ENCODE peak calls at places on chromosomes 11 and 22, in seven cellular contexts. One of them, this sample, is unnamed.

GRCh38 chr22:39773976-39774539 is 119.5 kb downstream of the ENTHD1 start:
- DNase-seq in EH: peak
- DNase-seq in left colon: no peak
- DNase-seq in stimulated activated naive CD8-positive, alpha-beta T cell treated with anti-CD3 and anti-CD28 coated beads, Interleukin-15, Interleukin-2, amounts not matched to agents 100 U/mL and 50 U/mL, for 24 hours: peak
- DNase-seq in NCI-H1105 treated with DMSO at 0.1 percent for 48 hours: no peak
- DNase-seq in aorta: no peak
- DNase-seq in A549: no peak
- DNase-seq in this sample: peak

GRCh38 chr22:24402460-24403192 is 24.8 kb upstream of the ADORA2A start:
- DNase-seq in EH: peak
- DNase-seq in left colon: peak
- DNase-seq in stimulated activated naive CD8-positive, alpha-beta T cell treated with anti-CD3 and anti-CD28 coated beads, Interleukin-15, Interleukin-2, amounts not matched to agents 100 U/mL and 50 U/mL, for 24 hours: no peak
- DNase-seq in NCI-H1105 treated with DMSO at 0.1 percent for 48 hours: peak
- DNase-seq in aorta: peak
- DNase-seq in A549: peak
- DNase-seq in this sample: peak

GRCh38 chr11:75100314-75100713 is 3.6 kb upstream of the OR2AT4 start:
- DNase-seq in EH: peak
- DNase-seq in left colon: no peak
- DNase-seq in stimulated activated naive CD8-positive, alpha-beta T cell treated with anti-CD3 and anti-CD28 coated beads, Interleukin-15, Interleukin-2, amounts not matched to agents 100 U/mL and 50 U/mL, for 24 hours: peak
- DNase-seq in NCI-H1105 treated with DMSO at 0.1 percent for 48 hours: no peak
- DNase-seq in aorta: no peak
- DNase-seq in A549: peak
- DNase-seq in this sample: peak

GRCh38 chr11:10743354-10744035 is 7.6 kb upstream of the CTR9 start:
- DNase-seq in EH: no peak
- DNase-seq in left colon: peak
- DNase-seq in stimulated activated naive CD8-positive, alpha-beta T cell treated with anti-CD3 and anti-CD28 coated beads, Interleukin-15, Interleukin-2, amounts not matched to agents 100 U/mL and 50 U/mL, for 24 hours: peak
- DNase-seq in NCI-H1105 treated with DMSO at 0.1 percent for 48 hours: no peak
- DNase-seq in aorta: no peak
- DNase-seq in A549: no peak
- DNase-seq in this sample: no peak

GRCh38 chr11:73894725-73895335 is 18.0 kb downstream of the PAAF1 start:
- DNase-seq in EH: peak
- DNase-seq in left colon: no peak
- DNase-seq in stimulated activated naive CD8-positive, alpha-beta T cell treated with anti-CD3 and anti-CD28 coated beads, Interleukin-15, Interleukin-2, amounts not matched to agents 100 U/mL and 50 U/mL, for 24 hours: no peak
- DNase-seq in NCI-H1105 treated with DMSO at 0.1 percent for 48 hours: no peak
- DNase-seq in aorta: no peak
- DNase-seq in A549: no peak
- DNase-seq in this sample: peak

GRCh38 chr22:45206233-45206632 is 34.5 kb downstream of the KIAA0930 start:
- DNase-seq in EH: no peak
- DNase-seq in left colon: no peak
- DNase-seq in stimulated activated naive CD8-positive, alpha-beta T cell treated with anti-CD3 and anti-CD28 coated beads, Interleukin-15, Interleukin-2, amounts not matched to agents 100 U/mL and 50 U/mL, for 24 hours: no peak
- DNase-seq in NCI-H1105 treated with DMSO at 0.1 percent for 48 hours: no peak
- DNase-seq in aorta: no peak
- DNase-seq in A549: no peak
- DNase-seq in this sample: no peak

GRCh38 chr11:77542296-77542695 is 47.5 kb upstream of the AQP11 start:
- DNase-seq in EH: peak
- DNase-seq in left colon: no peak
- DNase-seq in stimulated activated naive CD8-positive, alpha-beta T cell treated with anti-CD3 and anti-CD28 coated beads, Interleukin-15, Interleukin-2, amounts not matched to agents 100 U/mL and 50 U/mL, for 24 hours: no peak
- DNase-seq in NCI-H1105 treated with DMSO at 0.1 percent for 48 hours: no peak
- DNase-seq in aorta: no peak
- DNase-seq in A549: no peak
- DNase-seq in this sample: no peak

GRCh38 chr11:120259241-120259640 is 19.3 kb downstream of the POU2F3 start:
- DNase-seq in EH: no peak
- DNase-seq in left colon: no peak
- DNase-seq in stimulated activated naive CD8-positive, alpha-beta T cell treated with anti-CD3 and anti-CD28 coated beads, Interleukin-15, Interleukin-2, amounts not matched to agents 100 U/mL and 50 U/mL, for 24 hours: no peak
- DNase-seq in NCI-H1105 treated with DMSO at 0.1 percent for 48 hours: no peak
- DNase-seq in aorta: no peak
- DNase-seq in A549: no peak
- DNase-seq in this sample: no peak

GRCh38 chr11:125743681-125744080 is 2.4 kb upstream of the PATE1 start:
- DNase-seq in EH: peak
- DNase-seq in left colon: no peak
- DNase-seq in stimulated activated naive CD8-positive, alpha-beta T cell treated with anti-CD3 and anti-CD28 coated beads, Interleukin-15, Interleukin-2, amounts not matched to agents 100 U/mL and 50 U/mL, for 24 hours: no peak
- DNase-seq in NCI-H1105 treated with DMSO at 0.1 percent for 48 hours: no peak
- DNase-seq in aorta: no peak
- DNase-seq in A549: no peak
- DNase-seq in this sample: peak

GRCh38 chr11:721913-722811 is 16.1 kb downstream of the EPS8L2 start:
- DNase-seq in EH: no peak
- DNase-seq in left colon: no peak
- DNase-seq in stimulated activated naive CD8-positive, alpha-beta T cell treated with anti-CD3 and anti-CD28 coated beads, Interleukin-15, Interleukin-2, amounts not matched to agents 100 U/mL and 50 U/mL, for 24 hours: peak
- DNase-seq in NCI-H1105 treated with DMSO at 0.1 percent for 48 hours: peak
- DNase-seq in aorta: peak
- DNase-seq in A549: no peak
- DNase-seq in this sample: no peak

GRCh38 chr22:25137577-25138525 is 61.8 kb upstream of the CRYBB3 start:
- DNase-seq in EH: no peak
- DNase-seq in left colon: no peak
- DNase-seq in stimulated activated naive CD8-positive, alpha-beta T cell treated with anti-CD3 and anti-CD28 coated beads, Interleukin-15, Interleukin-2, amounts not matched to agents 100 U/mL and 50 U/mL, for 24 hours: no peak
- DNase-seq in NCI-H1105 treated with DMSO at 0.1 percent for 48 hours: no peak
- DNase-seq in aorta: no peak
- DNase-seq in A549: no peak
- DNase-seq in this sample: no peak

GRCh38 chr22:39820266-39820665 is 73.3 kb downstream of the ENTHD1 start:
- DNase-seq in EH: peak
- DNase-seq in left colon: no peak
- DNase-seq in stimulated activated naive CD8-positive, alpha-beta T cell treated with anti-CD3 and anti-CD28 coated beads, Interleukin-15, Interleukin-2, amounts not matched to agents 100 U/mL and 50 U/mL, for 24 hours: no peak
- DNase-seq in NCI-H1105 treated with DMSO at 0.1 percent for 48 hours: no peak
- DNase-seq in aorta: no peak
- DNase-seq in A549: peak
- DNase-seq in this sample: no peak

GRCh38 chr11:296206-296975 is 2.9 kb downstream of the IFITM5 start:
- DNase-seq in EH: no peak
- DNase-seq in left colon: peak
- DNase-seq in stimulated activated naive CD8-positive, alpha-beta T cell treated with anti-CD3 and anti-CD28 coated beads, Interleukin-15, Interleukin-2, amounts not matched to agents 100 U/mL and 50 U/mL, for 24 hours: no peak
- DNase-seq in NCI-H1105 treated with DMSO at 0.1 percent for 48 hours: no peak
- DNase-seq in aorta: peak
- DNase-seq in A549: no peak
- DNase-seq in this sample: no peak

GRCh38 chr22:32281092-32281491 is 25.9 kb upstream of the SLC5A4 start:
- DNase-seq in EH: peak
- DNase-seq in left colon: no peak
- DNase-seq in stimulated activated naive CD8-positive, alpha-beta T cell treated with anti-CD3 and anti-CD28 coated beads, Interleukin-15, Interleukin-2, amounts not matched to agents 100 U/mL and 50 U/mL, for 24 hours: no peak
- DNase-seq in NCI-H1105 treated with DMSO at 0.1 percent for 48 hours: no peak
- DNase-seq in aorta: no peak
- DNase-seq in A549: peak
- DNase-seq in this sample: no peak

GRCh38 chr22:20282901-20283673 is 15.0 kb upstream of the RTN4R start:
- DNase-seq in EH: no peak
- DNase-seq in left colon: no peak
- DNase-seq in stimulated activated naive CD8-positive, alpha-beta T cell treated with anti-CD3 and anti-CD28 coated beads, Interleukin-15, Interleukin-2, amounts not matched to agents 100 U/mL and 50 U/mL, for 24 hours: no peak
- DNase-seq in NCI-H1105 treated with DMSO at 0.1 percent for 48 hours: no peak
- DNase-seq in aorta: no peak
- DNase-seq in A549: no peak
- DNase-seq in this sample: no peak

GRCh38 chr11:65445604-65446445 is 23.2 kb downstream of the NEAT1 start:
- DNase-seq in EH: peak
- DNase-seq in left colon: no peak
- DNase-seq in stimulated activated naive CD8-positive, alpha-beta T cell treated with anti-CD3 and anti-CD28 coated beads, Interleukin-15, Interleukin-2, amounts not matched to agents 100 U/mL and 50 U/mL, for 24 hours: no peak
- DNase-seq in NCI-H1105 treated with DMSO at 0.1 percent for 48 hours: no peak
- DNase-seq in aorta: no peak
- DNase-seq in A549: no peak
- DNase-seq in this sample: no peak

GRCh38 chr11:1679881-1680280 is 17.1 kb upstream of the KRTAP5-6 start:
- DNase-seq in EH: no peak
- DNase-seq in left colon: no peak
- DNase-seq in stimulated activated naive CD8-positive, alpha-beta T cell treated with anti-CD3 and anti-CD28 coated beads, Interleukin-15, Interleukin-2, amounts not matched to agents 100 U/mL and 50 U/mL, for 24 hours: no peak
- DNase-seq in NCI-H1105 treated with DMSO at 0.1 percent for 48 hours: no peak
- DNase-seq in aorta: no peak
- DNase-seq in A549: no peak
- DNase-seq in this sample: no peak

GRCh38 chr11:45773271-45774022 is 31.5 kb upstream of the SLC35C1 start:
- DNase-seq in EH: no peak
- DNase-seq in left colon: no peak
- DNase-seq in stimulated activated naive CD8-positive, alpha-beta T cell treated with anti-CD3 and anti-CD28 coated beads, Interleukin-15, Interleukin-2, amounts not matched to agents 100 U/mL and 50 U/mL, for 24 hours: no peak
- DNase-seq in NCI-H1105 treated with DMSO at 0.1 percent for 48 hours: no peak
- DNase-seq in aorta: no peak
- DNase-seq in A549: no peak
- DNase-seq in this sample: no peak

GRCh38 chr11:86608251-86608799 is 64.1 kb downstream of the ME3 start:
- DNase-seq in EH: peak
- DNase-seq in left colon: no peak
- DNase-seq in stimulated activated naive CD8-positive, alpha-beta T cell treated with anti-CD3 and anti-CD28 coated beads, Interleukin-15, Interleukin-2, amounts not matched to agents 100 U/mL and 50 U/mL, for 24 hours: peak
- DNase-seq in NCI-H1105 treated with DMSO at 0.1 percent for 48 hours: peak
- DNase-seq in aorta: peak
- DNase-seq in A549: peak
- DNase-seq in this sample: peak

GRCh38 chr11:79100093-79100704 is 340.6 kb downstream of the TENM4 start:
- DNase-seq in EH: peak
- DNase-seq in left colon: no peak
- DNase-seq in stimulated activated naive CD8-positive, alpha-beta T cell treated with anti-CD3 and anti-CD28 coated beads, Interleukin-15, Interleukin-2, amounts not matched to agents 100 U/mL and 50 U/mL, for 24 hours: peak
- DNase-seq in NCI-H1105 treated with DMSO at 0.1 percent for 48 hours: peak
- DNase-seq in aorta: peak
- DNase-seq in A549: peak
- DNase-seq in this sample: peak

GRCh38 chr22:29784451-29785361 is 17.5 kb downstream of the UQCR10 start:
- DNase-seq in EH: no peak
- DNase-seq in left colon: no peak
- DNase-seq in stimulated activated naive CD8-positive, alpha-beta T cell treated with anti-CD3 and anti-CD28 coated beads, Interleukin-15, Interleukin-2, amounts not matched to agents 100 U/mL and 50 U/mL, for 24 hours: no peak
- DNase-seq in NCI-H1105 treated with DMSO at 0.1 percent for 48 hours: no peak
- DNase-seq in aorta: peak
- DNase-seq in A549: no peak
- DNase-seq in this sample: no peak

GRCh38 chr22:45460288-45461109 is 42.2 kb upstream of the FBLN1 start:
- DNase-seq in EH: no peak
- DNase-seq in left colon: peak
- DNase-seq in stimulated activated naive CD8-positive, alpha-beta T cell treated with anti-CD3 and anti-CD28 coated beads, Interleukin-15, Interleukin-2, amounts not matched to agents 100 U/mL and 50 U/mL, for 24 hours: no peak
- DNase-seq in NCI-H1105 treated with DMSO at 0.1 percent for 48 hours: no peak
- DNase-seq in aorta: peak
- DNase-seq in A549: no peak
- DNase-seq in this sample: no peak

GRCh38 chr11:103257360-103257759 is 148.1 kb downstream of the DYNC2H1 start:
- DNase-seq in EH: peak
- DNase-seq in left colon: no peak
- DNase-seq in stimulated activated naive CD8-positive, alpha-beta T cell treated with anti-CD3 and anti-CD28 coated beads, Interleukin-15, Interleukin-2, amounts not matched to agents 100 U/mL and 50 U/mL, for 24 hours: no peak
- DNase-seq in NCI-H1105 treated with DMSO at 0.1 percent for 48 hours: peak
- DNase-seq in aorta: no peak
- DNase-seq in A549: peak
- DNase-seq in this sample: peak

GRCh38 chr11:112608466-112608865 is 347.8 kb upstream of the PLET1 start:
- DNase-seq in EH: no peak
- DNase-seq in left colon: no peak
- DNase-seq in stimulated activated naive CD8-positive, alpha-beta T cell treated with anti-CD3 and anti-CD28 coated beads, Interleukin-15, Interleukin-2, amounts not matched to agents 100 U/mL and 50 U/mL, for 24 hours: no peak
- DNase-seq in NCI-H1105 treated with DMSO at 0.1 percent for 48 hours: no peak
- DNase-seq in aorta: no peak
- DNase-seq in A549: no peak
- DNase-seq in this sample: no peak

GRCh38 chr11:106276859-106277436 is 199.5 kb downstream of the AASDHPPT start:
- DNase-seq in EH: peak
- DNase-seq in left colon: no peak
- DNase-seq in stimulated activated naive CD8-positive, alpha-beta T cell treated with anti-CD3 and anti-CD28 coated beads, Interleukin-15, Interleukin-2, amounts not matched to agents 100 U/mL and 50 U/mL, for 24 hours: no peak
- DNase-seq in NCI-H1105 treated with DMSO at 0.1 percent for 48 hours: no peak
- DNase-seq in aorta: no peak
- DNase-seq in A549: peak
- DNase-seq in this sample: peak

GRCh38 chr11:116725434-116726221 is 47.2 kb downstream of the BUD13 start:
- DNase-seq in EH: peak
- DNase-seq in left colon: no peak
- DNase-seq in stimulated activated naive CD8-positive, alpha-beta T cell treated with anti-CD3 and anti-CD28 coated beads, Interleukin-15, Interleukin-2, amounts not matched to agents 100 U/mL and 50 U/mL, for 24 hours: no peak
- DNase-seq in NCI-H1105 treated with DMSO at 0.1 percent for 48 hours: no peak
- DNase-seq in aorta: peak
- DNase-seq in A549: no peak
- DNase-seq in this sample: no peak

GRCh38 chr11:3132831-3133455 is 32.2 kb downstream of the OSBPL5 start:
- DNase-seq in EH: no peak
- DNase-seq in left colon: peak
- DNase-seq in stimulated activated naive CD8-positive, alpha-beta T cell treated with anti-CD3 and anti-CD28 coated beads, Interleukin-15, Interleukin-2, amounts not matched to agents 100 U/mL and 50 U/mL, for 24 hours: no peak
- DNase-seq in NCI-H1105 treated with DMSO at 0.1 percent for 48 hours: no peak
- DNase-seq in aorta: peak
- DNase-seq in A549: no peak
- DNase-seq in this sample: peak

GRCh38 chr22:48138855-48139254 is 1376.4 kb downstream of the TBC1D22A start:
- DNase-seq in EH: no peak
- DNase-seq in left colon: no peak
- DNase-seq in stimulated activated naive CD8-positive, alpha-beta T cell treated with anti-CD3 and anti-CD28 coated beads, Interleukin-15, Interleukin-2, amounts not matched to agents 100 U/mL and 50 U/mL, for 24 hours: no peak
- DNase-seq in NCI-H1105 treated with DMSO at 0.1 percent for 48 hours: no peak
- DNase-seq in aorta: no peak
- DNase-seq in A549: peak
- DNase-seq in this sample: no peak

GRCh38 chr22:19974233-19974861 is 32.7 kb upstream of the TXNRD2 start:
- DNase-seq in EH: peak
- DNase-seq in left colon: peak
- DNase-seq in stimulated activated naive CD8-positive, alpha-beta T cell treated with anti-CD3 and anti-CD28 coated beads, Interleukin-15, Interleukin-2, amounts not matched to agents 100 U/mL and 50 U/mL, for 24 hours: no peak
- DNase-seq in NCI-H1105 treated with DMSO at 0.1 percent for 48 hours: peak
- DNase-seq in aorta: no peak
- DNase-seq in A549: peak
- DNase-seq in this sample: peak